ENCODE peak calls at places on chromosomes 6 and 20, in six cellular contexts. E is heart right ventricle; Y is posterior vena cava; G is stimulated activated CD8-positive, alpha-beta memory T cell treated with anti-CD3 and anti-CD28 coated beads, Interleukin-7, amount 100 ng/mL, for 1 hour; O is mesothelial cell of epicardium; B is HT1080. A is an unnamed sample.

GRCh38 chr6:72716916-72717315 is 95.1 kb downstream of the KCNQ5 start:
- DNase-seq in E (no peak), Y (no peak), G (no peak), O (no peak), B (no peak), A (no peak)

GRCh38 chr6:21048047-21048446 is 513.8 kb downstream of the CDKAL1 start:
- DNase-seq in E (no peak), Y (no peak), G (no peak), O (no peak), B (no peak), A (no peak)

GRCh38 chr6:69917834-69918233 is 51.5 kb downstream of the COL19A1 start:
- DNase-seq in E (no peak), Y (peak), G (no peak), O (no peak), B (peak), A (peak)

GRCh38 chr6:50925548-50925947 is 106.9 kb downstream of the TFAP2B start:
- DNase-seq in E (no peak), Y (no peak), G (no peak), O (no peak), B (no peak), A (no peak)

GRCh38 chr6:163001341-163001740 is 273.6 kb downstream of the PACRG start:
- DNase-seq in E (no peak), Y (no peak), G (no peak), O (no peak), B (peak), A (no peak)

GRCh38 chr20:4787069-4787468 is 65.4 kb downstream of the PRND start:
- DNase-seq in E (no peak), Y (peak), G (no peak), O (no peak), B (peak), A (no peak)

GRCh38 chr20:62925420-62926228 is 681 bp downstream of the DIDO1 start:
- DNase-seq in E (no peak), Y (no peak), G (no peak), O (no peak), B (peak), A (no peak)

GRCh38 chr20:22924036-22924737 is 110.9 kb upstream of the SSTR4 start:
- DNase-seq in E (peak), Y (no peak), G (no peak), O (no peak), B (peak), A (no peak)

GRCh38 chr20:3101737-3102574 is 17.4 kb upstream of the AVP start:
- DNase-seq in E (no peak), Y (no peak), G (no peak), O (no peak), B (no peak), A (no peak)

GRCh38 chr6:129795261-129795660 is 65.9 kb downstream of the TMEM244 start:
- DNase-seq in E (no peak), Y (no peak), G (no peak), O (no peak), B (peak), A (no peak)

GRCh38 chr6:11700118-11700718 is 78.4 kb downstream of the ADTRP start:
- DNase-seq in E (no peak), Y (no peak), G (no peak), O (no peak), B (peak), A (peak)

GRCh38 chr20:48444249-48444648 is 383.6 kb downstream of the PREX1 start:
- DNase-seq in E (no peak), Y (no peak), G (no peak), O (no peak), B (no peak), A (no peak)

GRCh38 chr6:43669050-43669921 is 18.3 kb downstream of the MRPS18A start:
- DNase-seq in E (peak), Y (peak), G (no peak), O (no peak), B (no peak), A (no peak)

GRCh38 chr6:53679446-53679933 is 13.9 kb upstream of the KLHL31 start:
- DNase-seq in E (no peak), Y (no peak), G (no peak), O (no peak), B (peak), A (peak)

GRCh38 chr20:45496166-45496565 is 19.3 kb downstream of the SPINT3 start:
- DNase-seq in E (no peak), Y (no peak), G (no peak), O (no peak), B (no peak), A (no peak)

GRCh38 chr20:24764825-24765224 is 184.2 kb upstream of the CST7 start:
- DNase-seq in E (no peak), Y (peak), G (no peak), O (no peak), B (no peak), A (no peak)

GRCh38 chr20:31841928-31842327 is 3.5 kb downstream of the FOXS1 start:
- DNase-seq in E (no peak), Y (peak), G (no peak), O (no peak), B (peak), A (no peak)

GRCh38 chr6:57177545-57178225 is 5.6 kb downstream of the BAG2 start:
- DNase-seq in E (peak), Y (peak), G (no peak), O (no peak), B (no peak), A (peak)

GRCh38 chr6:131949909-131950766 is 1.0 kb downstream of the CCN2 start:
- DNase-seq in E (peak), Y (peak), G (no peak), O (peak), B (peak), A (peak)

GRCh38 chr20:40860487-40860902 is 168.1 kb upstream of the TOP1 start:
- DNase-seq in E (no peak), Y (peak), G (no peak), O (no peak), B (peak), A (no peak)

GRCh38 chr6:170456886-170457698 is 96.0 kb downstream of the PSMB1 start:
- DNase-seq in E (no peak), Y (no peak), G (no peak), O (no peak), B (no peak), A (no peak)

GRCh38 chr6:134474980-134475379 is 157.1 kb upstream of the SGK1 start:
- DNase-seq in E (no peak), Y (no peak), G (no peak), O (no peak), B (no peak), A (no peak)

GRCh38 chr20:19512886-19513285 is 245.2 kb upstream of the RIN2 start:
- DNase-seq in E (no peak), Y (no peak), G (no peak), O (no peak), B (no peak), A (no peak)

GRCh38 chr6:114339706-114340105 is 3.1 kb downstream of the HS3ST5 start:
- DNase-seq in E (no peak), Y (no peak), G (no peak), O (no peak), B (peak), A (no peak)

GRCh38 chr6:166935353-166935752 is 21.0 kb downstream of the RNASET2 start:
- DNase-seq in E (no peak), Y (no peak), G (no peak), O (no peak), B (no peak), A (no peak)

GRCh38 chr6:168717491-168717890 is 276.5 kb downstream of the SMOC2 start:
- DNase-seq in E (no peak), Y (no peak), G (no peak), O (no peak), B (no peak), A (no peak)

GRCh38 chr6:35248965-35249364 is 10.6 kb upstream of the ZNF76 start:
- DNase-seq in E (no peak), Y (no peak), G (no peak), O (no peak), B (no peak), A (no peak)

GRCh38 chr6:144140859-144141258 is 9.5 kb upstream of the STX11 start:
- DNase-seq in E (no peak), Y (no peak), G (no peak), O (no peak), B (no peak), A (no peak)

GRCh38 chr6:167734662-167735497 is 91.8 kb upstream of the AFDN start:
- DNase-seq in E (no peak), Y (no peak), G (no peak), O (no peak), B (no peak), A (no peak)

GRCh38 chr6:156498696-156499095 is 278.5 kb upstream of the ARID1B start:
- DNase-seq in E (no peak), Y (no peak), G (no peak), O (no peak), B (no peak), A (no peak)

GRCh38 chr20:58546756-58547526 is 31.7 kb upstream of the APCDD1L start:
- DNase-seq in E (no peak), Y (no peak), G (no peak), O (no peak), B (no peak), A (no peak)

GRCh38 chr20:3995067-3995748 is 20.1 kb downstream of the RNF24 start:
- DNase-seq in E (no peak), Y (no peak), G (no peak), O (no peak), B (peak), A (no peak)

GRCh38 chr20:44736170-44737021 is 9.3 kb upstream of the KCNK15 start:
- DNase-seq in E (peak), Y (peak), G (no peak), O (no peak), B (peak), A (peak)

GRCh38 chr6:84618836-84619235 is 145.6 kb downstream of the TBX18 start:
- DNase-seq in E (no peak), Y (no peak), G (no peak), O (no peak), B (no peak), A (peak)

GRCh38 chr20:3233131-3233990 is 5.6 kb downstream of the SLC4A11 start:
- DNase-seq in E (no peak), Y (no peak), G (no peak), O (no peak), B (no peak), A (no peak)

GRCh38 chr6:112348891-112349736 is 2.0 kb downstream of the RFPL4B start:
- DNase-seq in E (no peak), Y (no peak), G (no peak), O (no peak), B (no peak), A (no peak)

GRCh38 chr6:107714104-107714503 is 110.0 kb downstream of the SCML4 start:
- DNase-seq in E (no peak), Y (no peak), G (no peak), O (no peak), B (no peak), A (no peak)

A was measured in fibroblast of the conjunctiva.